ENCODE peak calls at places on chromosomes 7 and 10, in seven cellular contexts. G, E, S, I, F, R and Y are unnamed samples.
A peak's percentile ranks its signal among the peaks of the same experiment; 100 is the strongest.

GRCh38 chr10:62467509-62467908 is 93.3 kb downstream of the ZNF365 start:
- ATAC-seq in I (no peak), S (no peak), E (no peak), R (no peak), G (no peak), F (no peak), Y (peak; percentile 38)

GRCh38 chr7:4784799-4785198 is 9.4 kb downstream of the AP5Z1 start:
- ATAC-seq in G (no peak), I (peak; percentile 83), F (no peak), R (no peak), S (peak; percentile 85), E (no peak), Y (no peak)

GRCh38 chr7:100598425-100598824 is 3.7 kb upstream of the PCOLCE start:
- ATAC-seq in I (no peak), E (no peak), F (no peak), S (no peak), R (no peak), G (no peak), Y (no peak)

GRCh38 chr10:119431034-119431767 is 111.3 kb downstream of the RGS10 start:
- ATAC-seq in G (no peak), F (no peak), R (no peak), E (no peak), S (no peak), I (no peak), Y (no peak)

GRCh38 chr10:15369642-15370211 is 1.4 kb downstream of the FAM171A1 start:
- ATAC-seq in E (peak; percentile 76), R (no peak), I (peak; percentile 17), F (no peak), S (peak; percentile 12), G (peak; percentile 26), Y (no peak)

GRCh38 chr7:155560982-155561686 is 14.8 kb upstream of the CNPY1 start:
- ATAC-seq in F (no peak), R (no peak), G (no peak), S (no peak), E (no peak), I (no peak), Y (no peak)

GRCh38 chr10:32295027-32295426 is 51.9 kb downstream of the EPC1 start:
- ATAC-seq in R (no peak), F (no peak), E (no peak), G (peak; percentile 55), I (no peak), S (no peak), Y (no peak)

GRCh38 chr7:34752929-34753328 is 94.9 kb downstream of the NPSR1 start:
- ATAC-seq in R (no peak), G (no peak), E (no peak), I (no peak), F (no peak), S (no peak), Y (no peak)

GRCh38 chr10:49365675-49366415 is 30.0 kb downstream of the DRGX start:
- ATAC-seq in R (no peak), S (no peak), E (peak; percentile 15), G (no peak), I (no peak), F (no peak), Y (no peak)

GRCh38 chr7:74625446-74625845 is 32.1 kb upstream of the GTF2I start:
- ATAC-seq in E (no peak), I (peak; percentile 22), G (peak; percentile 74), S (no peak), R (no peak), F (no peak), Y (no peak)

GRCh38 chr10:128160335-128160734 is 34.1 kb upstream of the MKI67 start:
- ATAC-seq in I (no peak), E (no peak), R (no peak), S (no peak), F (no peak), G (no peak), Y (no peak)

GRCh38 chr10:63240807-63241206 is 107.7 kb downstream of the NRBF2 start:
- ATAC-seq in I (peak; percentile 26), G (no peak), S (no peak), R (peak; percentile 67), F (peak; percentile 37), E (no peak), Y (peak; percentile 38)

GRCh38 chr10:67075381-67076001 is 149.7 kb downstream of the LRRTM3 start:
- ATAC-seq in F (no peak), S (peak; percentile 69), I (peak; percentile 73), R (no peak), E (no peak), G (peak; percentile 84), Y (no peak)

GRCh38 chr10:91983403-91983802 is 59.8 kb downstream of the BTAF1 start:
- ATAC-seq in S (peak; percentile 96), E (no peak), F (no peak), R (peak; percentile 59), I (peak; percentile 83), G (no peak), Y (peak; percentile 34)

GRCh38 chr7:36115448-36116321 is 37.4 kb upstream of the EEPD1 start:
- ATAC-seq in I (peak; percentile 83), F (peak; percentile 100), S (peak; percentile 66), R (peak; percentile 100), G (peak; percentile 80), E (peak; percentile 86), Y (peak; percentile 99)

GRCh38 chr7:75951506-75951905 is 36.6 kb downstream of the POR start:
- ATAC-seq in F (no peak), G (peak; percentile 25), R (peak; percentile 35), S (peak; percentile 75), I (peak; percentile 82), E (peak; percentile 15), Y (no peak)